ENCODE peak calls at places on chromosomes 4 and X, in seven cellular contexts. V, E, Y, P, R, S and U are unnamed samples.

GRCh38 chr4:156193800-156194199 is 240.1 kb upstream of the CTSO start:
- DNase-seq in R (no peak), P (no peak), Y (no peak), S (peak), E (no peak), V (no peak), U (peak)

GRCh38 chr4:18844726-18845125 is 823.2 kb upstream of the LCORL start:
- DNase-seq in P (no peak), V (no peak), Y (no peak), E (no peak), R (no peak), S (no peak), U (peak)

GRCh38 chr4:5238106-5238505 is 186.8 kb downstream of the STK32B start:
- DNase-seq in V (no peak), E (no peak), P (no peak), S (no peak), Y (no peak), R (no peak), U (peak)

GRCh38 chr4:72489267-72489666 is 79.8 kb downstream of the ADAMTS3 start:
- DNase-seq in P (no peak), R (no peak), S (no peak), E (no peak), V (no peak), Y (no peak), U (peak)

GRCh38 chr4:124509151-124509550 is 203.4 kb downstream of the ANKRD50 start:
- DNase-seq in P (no peak), Y (no peak), E (no peak), S (no peak), V (no peak), R (no peak), U (no peak)

GRCh38 chrX:17496407-17496806 is 121.4 kb downstream of the NHS start:
- DNase-seq in V (no peak), E (no peak), Y (no peak), S (peak), P (no peak), R (no peak), U (no peak)

GRCh38 chr4:6402566-6403399 is 69.6 kb downstream of the PPP2R2C start:
- DNase-seq in Y (no peak), V (no peak), E (peak), R (no peak), S (no peak), P (peak), U (no peak)

GRCh38 chr4:138035781-138036258 is 206.3 kb downstream of the SLC7A11 start:
- DNase-seq in R (no peak), Y (peak), V (peak), P (peak), S (peak), E (no peak), U (peak)

GRCh38 chr4:10083861-10084641 is 32.5 kb downstream of the WDR1 start:
- DNase-seq in R (no peak), E (no peak), V (no peak), P (no peak), Y (no peak), S (no peak), U (no peak)

GRCh38 chrX:148567229-148567628 is 66.8 kb downstream of the AFF2 start:
- DNase-seq in E (no peak), P (peak), V (no peak), S (no peak), R (no peak), Y (peak), U (peak)
- H3K4me2 ChIP-seq in E (no peak), P (no peak), V (no peak), S (no peak), R (no peak), Y (no peak), U (no peak)

GRCh38 chr4:48037117-48037462 is 20.5 kb downstream of the NIPAL1 start:
- DNase-seq in S (no peak), Y (no peak), R (no peak), E (no peak), V (no peak), P (no peak), U (no peak)
- H2BK120ac ChIP-seq in S (no peak), Y (no peak), R (no peak), E (no peak), V (no peak), P (no peak), U (no peak)

DNA sequence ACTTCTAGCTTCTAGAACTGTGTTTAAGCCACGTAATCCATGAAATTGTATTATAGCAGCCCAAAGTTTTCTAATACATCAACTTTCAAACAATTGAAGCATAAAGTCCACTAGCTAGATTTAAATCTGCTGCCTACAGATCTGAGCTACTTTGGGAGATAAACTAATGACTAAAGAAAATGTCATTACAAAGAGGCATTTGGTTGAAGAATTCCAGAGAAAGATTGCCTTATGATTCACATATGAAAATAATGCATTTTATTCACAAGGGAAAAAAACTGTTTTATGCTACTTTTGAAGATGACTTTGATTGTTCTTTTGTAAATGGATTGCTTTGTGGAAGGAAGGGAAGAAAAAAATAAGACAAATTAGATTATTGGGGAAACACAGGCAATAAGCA is 124.1 kb upstream of the SLIT2 start:
- DNase-seq in P (no peak), Y (no peak), R (no peak), E (no peak), V (no peak), S (no peak), U (peak)
- H2BK5ac ChIP-seq in P (no peak), Y (no peak), R (no peak), E (no peak), V (no peak), S (no peak), U (peak)

GRCh38 chr4:69322055-69322454 is 41.8 kb downstream of the UGT2B28 start:
- DNase-seq in R (no peak), Y (peak), P (no peak), E (no peak), V (no peak), S (no peak), U (peak)
- H3K4me2 ChIP-seq in R (no peak), Y (no peak), P (no peak), E (no peak), V (no peak), S (no peak), U (no peak)

GRCh38 chr4:100838286-100838685 is 320.5 kb upstream of the EMCN start:
- DNase-seq in P (no peak), S (no peak), V (no peak), E (no peak), Y (no peak), R (no peak), U (no peak)

GRCh38 chr4:100839712-100840111 is 321.9 kb upstream of the EMCN start:
- DNase-seq in P (no peak), V (no peak), Y (no peak), R (no peak), S (no peak), E (no peak), U (no peak)

GRCh38 chr4:100843897-100844296 is 326.1 kb upstream of the EMCN start:
- DNase-seq in E (no peak), R (no peak), S (no peak), P (no peak), Y (no peak), V (no peak), U (no peak)

GRCh38 chr4:100841911-100842310 is 324.1 kb upstream of the EMCN start:
- DNase-seq in Y (peak), E (no peak), V (no peak), R (no peak), S (no peak), P (no peak), U (no peak)

GRCh38 chr4:100842856-100843255 is 325.0 kb upstream of the EMCN start:
- DNase-seq in V (no peak), Y (peak), E (no peak), R (no peak), S (no peak), P (no peak), U (no peak)
- H2BK120ac ChIP-seq in V (no peak), Y (no peak), E (no peak), R (no peak), S (no peak), P (no peak), U (no peak)

GRCh38 chr4:25504932-25505636 is 128.0 kb downstream of the ANAPC4 start:
- DNase-seq in R (no peak), E (peak), P (no peak), S (no peak), Y (no peak), V (no peak), U (no peak)

GRCh38 chr4:25505637-25505991 is 128.6 kb downstream of the ANAPC4 start:
- DNase-seq in E (peak), R (no peak), Y (no peak), P (no peak), V (no peak), S (peak), U (no peak)

GRCh38 chr4:25506032-25506571 is 129.0 kb downstream of the ANAPC4 start:
- DNase-seq in E (no peak), V (no peak), S (peak), Y (no peak), P (no peak), R (no peak), U (no peak)

GRCh38 chr4:25500626-25501318 is 123.7 kb downstream of the ANAPC4 start:
- DNase-seq in E (no peak), S (no peak), R (no peak), Y (no peak), P (no peak), V (no peak), U (no peak)

GRCh38 chr4:25503779-25504178 is 126.7 kb downstream of the ANAPC4 start:
- DNase-seq in R (no peak), E (no peak), V (no peak), S (no peak), Y (no peak), P (no peak), U (no peak)
- H2BK5ac ChIP-seq in R (no peak), E (no peak), V (no peak), S (no peak), Y (no peak), P (no peak), U (no peak)

GRCh38 chrX:152343306-152343705 is 107.8 kb downstream of the GABRA3 start:
- DNase-seq in V (no peak), E (no peak), R (no peak), Y (no peak), S (no peak), P (peak), U (no peak)
- H3K4me2 ChIP-seq in V (no peak), E (no peak), R (no peak), Y (no peak), S (no peak), P (no peak), U (no peak)